ENCODE peak calls at places on chromosome 14, in ten cellular contexts. I, P, L, B, S, Z, T, M, U and K are unnamed samples.

GRCh38 chr14:22190411-22191191 is 398.4 kb downstream of the DAD1 start:
- DNase-seq in Z (no peak), S (peak), P (no peak), I (no peak), T (no peak), U (no peak), L (no peak), B (peak), M (no peak), K (no peak)

GRCh38 chr14:24481622-24482324 is 26.3 kb downstream of the CMA1 start:
- DNase-seq in P (peak), B (peak), S (peak), M (no peak), Z (peak), T (peak), U (peak), I (peak), L (peak), K (peak)

GRCh38 chr14:50003213-50004021 is 110.5 kb downstream of the ARF6 start:
- DNase-seq in B (peak), P (peak), I (peak), T (peak), U (peak), Z (peak), S (peak), L (peak), M (no peak), K (peak)

GRCh38 chr14:38721822-38722431 is 381.1 kb downstream of the SEC23A start:
- DNase-seq in I (peak), B (peak), U (peak), T (peak), P (peak), Z (peak), S (peak), L (peak), M (peak), K (peak)

GRCh38 chr14:95530461-95531170 is 4.2 kb upstream of the GLRX5 start:
- DNase-seq in S (peak), M (no peak), I (no peak), B (peak), L (no peak), T (no peak), U (no peak), P (no peak), Z (no peak), K (no peak)

GRCh38 chr14:69043007-69043444 is 63.9 kb upstream of the ACTN1 start:
- DNase-seq in T (no peak), P (no peak), Z (no peak), M (no peak), L (no peak), U (no peak), S (no peak), B (no peak), I (no peak), K (no peak)

GRCh38 chr14:50230601-50231474 is 540 bp downstream of the SOS2 start:
- DNase-seq in T (peak), S (peak), U (peak), M (peak), L (peak), I (peak), B (peak), Z (peak), P (peak), K (peak)

GRCh38 chr14:44444454-44444853 is 62.6 kb downstream of the FSCB start:
- DNase-seq in Z (no peak), T (no peak), P (no peak), U (no peak), B (no peak), S (no peak), M (no peak), L (no peak), I (no peak), K (no peak)

GRCh38 chr14:90275820-90276219 is 19.5 kb downstream of the PSMC1 start:
- DNase-seq in L (no peak), S (no peak), U (no peak), I (no peak), M (no peak), Z (peak), P (no peak), T (no peak), B (no peak), K (no peak)

GRCh38 chr14:102220031-102220430 is 80.3 kb downstream of the WDR20 start:
- DNase-seq in I (no peak), U (no peak), Z (no peak), P (no peak), T (no peak), M (no peak), L (peak), S (no peak), B (no peak), K (peak)

GRCh38 chr14:69612014-69612758 is 790 bp downstream of the SUSD6 start:
- DNase-seq in T (peak), U (peak), L (peak), B (peak), I (no peak), Z (no peak), S (peak), P (peak), M (no peak), K (peak)

GRCh38 chr14:103830511-103831270 is 16.7 kb downstream of the PPP1R13B start:
- DNase-seq in Z (no peak), L (no peak), S (no peak), M (no peak), T (no peak), P (no peak), I (no peak), B (no peak), U (no peak), K (no peak)

GRCh38 chr14:99248761-99249171 is 23.2 kb downstream of the BCL11B start:
- DNase-seq in Z (no peak), P (no peak), S (no peak), U (no peak), I (no peak), M (no peak), L (no peak), B (no peak), T (no peak), K (no peak)

GRCh38 chr14:35004839-35005238 is 22.0 kb downstream of the SRP54 start:
- DNase-seq in L (no peak), S (no peak), Z (no peak), I (no peak), B (no peak), P (no peak), T (no peak), M (no peak), U (no peak), K (no peak)

GRCh38 chr14:104138098-104138890 is at the start of gene KIF26A:
- DNase-seq in T (peak), P (peak), L (peak), Z (no peak), M (no peak), U (peak), B (no peak), I (no peak), S (no peak), K (no peak)

GRCh38 chr14:73740921-73741326 is 26.7 kb upstream of the PNMA1 start:
- DNase-seq in T (no peak), Z (peak), U (no peak), L (no peak), M (no peak), P (peak), B (peak), I (peak), S (peak), K (no peak)

GRCh38 chr14:74085047-74085637 is 386 bp downstream of the LIN52 start:
- DNase-seq in L (peak), Z (no peak), I (peak), M (no peak), P (no peak), T (peak), U (peak), B (peak), S (peak), K (peak)

GRCh38 chr14:24353551-24354529 is 14.0 kb upstream of the RIPK3 start:
- DNase-seq in U (no peak), L (no peak), S (peak), M (no peak), B (peak), T (no peak), Z (peak), I (peak), P (peak), K (no peak)

GRCh38 chr14:100761481-100761880 is 34.8 kb downstream of the DLK1 start:
- DNase-seq in U (no peak), T (no peak), P (no peak), L (no peak), S (peak), M (no peak), B (peak), I (peak), Z (peak), K (no peak)

GRCh38 chr14:76765461-76765931 is 4.2 kb downstream of the VASH1 start:
- DNase-seq in P (peak), I (no peak), Z (no peak), T (no peak), U (no peak), B (no peak), S (no peak), M (no peak), L (no peak), K (no peak)

GRCh38 chr14:49768301-49769121 is 558 bp downstream of the KLHDC2 start:
- DNase-seq in L (peak), S (peak), M (peak), B (peak), Z (peak), P (peak), I (peak), T (peak), U (peak), K (peak)